ENCODE peak calls at places on chromosomes 7 and 10, in nine cellular contexts. One of them, this sample, is unnamed.
A peak's percentile ranks its signal among the peaks of the same experiment; 100 is the strongest.

GRCh38 chr10:110657968-110658691 is 14.0 kb downstream of the RBM20 start:
- DNase-seq in fibroblast of the aortic adventitia: no peak
- DNase-seq in AG09309: no peak
- DNase-seq in PC-3: no peak
- DNase-seq in fibroblast of mammary gland: no peak
- DNase-seq in MG63: no peak
- DNase-seq in neural progenitor cell: no peak
- DNase-seq in BJ: no peak
- DNase-seq in fibroblast of lung: no peak
- DNase-seq in this sample: no peak

GRCh38 chr10:113788604-113789083 is 37.2 kb downstream of the PLEKHS1 start:
- DNase-seq in fibroblast of the aortic adventitia: peak; percentile 98
- DNase-seq in AG09309: peak; percentile 91
- DNase-seq in PC-3: peak; percentile 94
- DNase-seq in fibroblast of mammary gland: peak; percentile 99
- DNase-seq in MG63: peak; percentile 82
- DNase-seq in neural progenitor cell: no peak
- DNase-seq in BJ: peak; percentile 85
- DNase-seq in fibroblast of lung: peak; percentile 98
- DNase-seq in this sample: peak; percentile 91

GRCh38 chr7:16695621-16696237 is 49.7 kb downstream of the BZW2 start:
- DNase-seq in fibroblast of the aortic adventitia: peak; percentile 81
- DNase-seq in AG09309: no peak
- DNase-seq in PC-3: peak; percentile 80
- DNase-seq in fibroblast of mammary gland: peak; percentile 76
- DNase-seq in MG63: peak; percentile 3
- DNase-seq in neural progenitor cell: peak; percentile 57
- DNase-seq in BJ: no peak
- DNase-seq in fibroblast of lung: peak; percentile 72
- DNase-seq in this sample: peak; percentile 73

GRCh38 chr7:131123991-131124629 is 203.6 kb upstream of the MKLN1 start:
- DNase-seq in fibroblast of the aortic adventitia: no peak
- DNase-seq in AG09309: no peak
- DNase-seq in PC-3: no peak
- DNase-seq in fibroblast of mammary gland: no peak
- DNase-seq in MG63: no peak
- DNase-seq in neural progenitor cell: no peak
- DNase-seq in BJ: no peak
- DNase-seq in fibroblast of lung: no peak
- DNase-seq in this sample: no peak

GRCh38 chr10:5622186-5622585 is 44.2 kb downstream of the ASB13 start:
- DNase-seq in fibroblast of the aortic adventitia: no peak
- DNase-seq in AG09309: no peak
- DNase-seq in PC-3: no peak
- DNase-seq in fibroblast of mammary gland: no peak
- DNase-seq in MG63: no peak
- DNase-seq in neural progenitor cell: no peak
- DNase-seq in BJ: no peak
- DNase-seq in fibroblast of lung: no peak
- DNase-seq in this sample: no peak

GRCh38 chr10:5511231-5511884 is 12.0 kb upstream of the CALML5 start:
- DNase-seq in fibroblast of the aortic adventitia: no peak
- DNase-seq in AG09309: no peak
- DNase-seq in PC-3: no peak
- DNase-seq in fibroblast of mammary gland: no peak
- DNase-seq in MG63: no peak
- DNase-seq in neural progenitor cell: no peak
- DNase-seq in BJ: no peak
- DNase-seq in fibroblast of lung: no peak
- DNase-seq in this sample: no peak

GRCh38 chr10:93481931-93482834 is at the start of gene MYOF:
- DNase-seq in fibroblast of the aortic adventitia: peak; percentile 95
- DNase-seq in AG09309: no peak
- DNase-seq in PC-3: peak; percentile 88
- DNase-seq in fibroblast of mammary gland: peak; percentile 90
- DNase-seq in MG63: peak; percentile 67
- DNase-seq in neural progenitor cell: peak; percentile 72
- DNase-seq in BJ: peak; percentile 91
- DNase-seq in fibroblast of lung: peak; percentile 93
- DNase-seq in this sample: peak; percentile 91

GRCh38 chr7:18508441-18509427 is 13.2 kb downstream of the HDAC9 start:
- DNase-seq in fibroblast of the aortic adventitia: peak; percentile 96
- DNase-seq in AG09309: peak; percentile 78
- DNase-seq in PC-3: peak; percentile 92
- DNase-seq in fibroblast of mammary gland: peak; percentile 94
- DNase-seq in MG63: peak; percentile 27
- DNase-seq in neural progenitor cell: peak; percentile 21
- DNase-seq in BJ: peak; percentile 85
- DNase-seq in fibroblast of lung: peak; percentile 68
- DNase-seq in this sample: peak; percentile 65

GRCh38 chr7:76011437-76011836 is 17.0 kb upstream of the TMEM120A start:
- DNase-seq in fibroblast of the aortic adventitia: peak; percentile 93
- DNase-seq in AG09309: no peak
- DNase-seq in PC-3: no peak
- DNase-seq in fibroblast of mammary gland: peak; percentile 71
- DNase-seq in MG63: peak; percentile 24
- DNase-seq in neural progenitor cell: no peak
- DNase-seq in BJ: peak; percentile 45
- DNase-seq in fibroblast of lung: peak; percentile 93
- DNase-seq in this sample: peak; percentile 96

GRCh38 chr10:72263613-72264241 is 10.0 kb upstream of the DDIT4 start:
- DNase-seq in fibroblast of the aortic adventitia: no peak
- DNase-seq in AG09309: no peak
- DNase-seq in PC-3: peak; percentile 73
- DNase-seq in fibroblast of mammary gland: no peak
- DNase-seq in MG63: no peak
- DNase-seq in neural progenitor cell: no peak
- DNase-seq in BJ: no peak
- DNase-seq in fibroblast of lung: no peak
- DNase-seq in this sample: peak; percentile 43

GRCh38 chr10:87767253-87767652 is 50.8 kb downstream of the ATAD1 start:
- DNase-seq in fibroblast of the aortic adventitia: no peak
- DNase-seq in AG09309: no peak
- DNase-seq in PC-3: peak; percentile 46
- DNase-seq in fibroblast of mammary gland: no peak
- DNase-seq in MG63: no peak
- DNase-seq in neural progenitor cell: no peak
- DNase-seq in BJ: no peak
- DNase-seq in fibroblast of lung: no peak
- DNase-seq in this sample: no peak

GRCh38 chr10:132336064-132336746 is 4.2 kb downstream of the LRRC27 start:
- DNase-seq in fibroblast of the aortic adventitia: peak; percentile 26
- DNase-seq in AG09309: no peak
- DNase-seq in PC-3: no peak
- DNase-seq in fibroblast of mammary gland: no peak
- DNase-seq in MG63: no peak
- DNase-seq in neural progenitor cell: no peak
- DNase-seq in BJ: no peak
- DNase-seq in fibroblast of lung: no peak
- DNase-seq in this sample: peak; percentile 75

GRCh38 chr10:27542812-27543211 is 38.7 kb downstream of the RAB18 start:
- DNase-seq in fibroblast of the aortic adventitia: peak; percentile 46
- DNase-seq in AG09309: peak; percentile 17
- DNase-seq in PC-3: no peak
- DNase-seq in fibroblast of mammary gland: peak; percentile 64
- DNase-seq in MG63: peak; percentile 62
- DNase-seq in neural progenitor cell: no peak
- DNase-seq in BJ: peak; percentile 5
- DNase-seq in fibroblast of lung: peak; percentile 60
- DNase-seq in this sample: peak; percentile 66

GRCh38 chr10:113071446-113071845 is 121.4 kb downstream of the TCF7L2 start:
- DNase-seq in fibroblast of the aortic adventitia: peak; percentile 77
- DNase-seq in AG09309: no peak
- DNase-seq in PC-3: no peak
- DNase-seq in fibroblast of mammary gland: no peak
- DNase-seq in MG63: peak; percentile 46
- DNase-seq in neural progenitor cell: no peak
- DNase-seq in BJ: no peak
- DNase-seq in fibroblast of lung: no peak
- DNase-seq in this sample: no peak

GRCh38 chr7:139855498-139856270 is 26.6 kb downstream of the TBXAS1 start:
- DNase-seq in fibroblast of the aortic adventitia: no peak
- DNase-seq in AG09309: no peak
- DNase-seq in PC-3: no peak
- DNase-seq in fibroblast of mammary gland: no peak
- DNase-seq in MG63: no peak
- DNase-seq in neural progenitor cell: no peak
- DNase-seq in BJ: no peak
- DNase-seq in fibroblast of lung: no peak
- DNase-seq in this sample: no peak
- H3K4me3 ChIP-seq in fibroblast of the aortic adventitia: no peak overlapping the region
- H3K4me3 ChIP-seq in AG09309: no peak overlapping the region
- H3K4me3 ChIP-seq in PC-3: no peak overlapping the region
- H3K4me3 ChIP-seq in fibroblast of mammary gland: no peak overlapping the region
- H3K4me3 ChIP-seq in MG63: no peak overlapping the region
- H3K4me3 ChIP-seq in neural progenitor cell: no peak overlapping the region
- H3K4me3 ChIP-seq in BJ: no peak overlapping the region
- H3K4me3 ChIP-seq in fibroblast of lung: no peak overlapping the region
- H3K4me3 ChIP-seq in this sample: no peak overlapping the region

GRCh38 chr7:106770191-106770590 is 94.9 kb upstream of the PIK3CG start:
- DNase-seq in fibroblast of the aortic adventitia: peak; percentile 84
- DNase-seq in AG09309: peak; percentile 59
- DNase-seq in PC-3: peak; percentile 91
- DNase-seq in fibroblast of mammary gland: peak; percentile 86
- DNase-seq in MG63: peak; percentile 43
- DNase-seq in neural progenitor cell: no peak
- DNase-seq in BJ: peak; percentile 66
- DNase-seq in fibroblast of lung: peak; percentile 76
- DNase-seq in this sample: peak; percentile 81

GRCh38 chr7:106766551-106766950 is 98.5 kb upstream of the PIK3CG start:
- DNase-seq in fibroblast of the aortic adventitia: no peak
- DNase-seq in AG09309: no peak
- DNase-seq in PC-3: no peak
- DNase-seq in fibroblast of mammary gland: no peak
- DNase-seq in MG63: no peak
- DNase-seq in neural progenitor cell: no peak
- DNase-seq in BJ: no peak
- DNase-seq in fibroblast of lung: no peak
- DNase-seq in this sample: peak; percentile 37

GRCh38 chr7:106767498-106768323 is 97.4 kb upstream of the PIK3CG start:
- DNase-seq in fibroblast of the aortic adventitia: peak; percentile 60
- DNase-seq in AG09309: no peak
- DNase-seq in PC-3: no peak
- DNase-seq in fibroblast of mammary gland: peak; percentile 52
- DNase-seq in MG63: no peak
- DNase-seq in neural progenitor cell: no peak
- DNase-seq in BJ: no peak
- DNase-seq in fibroblast of lung: peak; percentile 89
- DNase-seq in this sample: peak; percentile 86

GRCh38 chr7:106767073-106767472 is 98.0 kb upstream of the PIK3CG start:
- DNase-seq in fibroblast of the aortic adventitia: no peak
- DNase-seq in AG09309: no peak
- DNase-seq in PC-3: no peak
- DNase-seq in fibroblast of mammary gland: peak; percentile 16
- DNase-seq in MG63: no peak
- DNase-seq in neural progenitor cell: no peak
- DNase-seq in BJ: no peak
- DNase-seq in fibroblast of lung: peak; percentile 28
- DNase-seq in this sample: peak; percentile 78

GRCh38 chr7:106768324-106768751 is 96.7 kb upstream of the PIK3CG start:
- DNase-seq in fibroblast of the aortic adventitia: no peak
- DNase-seq in AG09309: no peak
- DNase-seq in PC-3: no peak
- DNase-seq in fibroblast of mammary gland: peak; percentile 36
- DNase-seq in MG63: peak; percentile 12
- DNase-seq in neural progenitor cell: no peak
- DNase-seq in BJ: no peak
- DNase-seq in fibroblast of lung: no peak
- DNase-seq in this sample: no peak
- H3K4me3 ChIP-seq in fibroblast of the aortic adventitia: peak overlapping the region; percentile 6
- H3K4me3 ChIP-seq in AG09309: peak overlapping the region; percentile 2
- H3K4me3 ChIP-seq in PC-3: no peak overlapping the region
- H3K4me3 ChIP-seq in fibroblast of mammary gland: no peak overlapping the region
- H3K4me3 ChIP-seq in MG63: peak overlapping the region; percentile 31
- H3K4me3 ChIP-seq in neural progenitor cell: no peak overlapping the region
- H3K4me3 ChIP-seq in BJ: no peak overlapping the region
- H3K4me3 ChIP-seq in fibroblast of lung: peak overlapping the region; percentile 2
- H3K4me3 ChIP-seq in this sample: peak overlapping the region; percentile 33

GRCh38 chr7:105003275-105003674 is 10.7 kb upstream of the KMT2E start:
- DNase-seq in fibroblast of the aortic adventitia: peak; percentile 91
- DNase-seq in AG09309: peak; percentile 43
- DNase-seq in PC-3: peak; percentile 63
- DNase-seq in fibroblast of mammary gland: peak; percentile 89
- DNase-seq in MG63: peak; percentile 79
- DNase-seq in neural progenitor cell: no peak
- DNase-seq in BJ: no peak
- DNase-seq in fibroblast of lung: peak; percentile 77
- DNase-seq in this sample: peak; percentile 75
- H3K4me3 ChIP-seq in fibroblast of the aortic adventitia: peak overlapping the region; percentile 29
- H3K4me3 ChIP-seq in AG09309: peak overlapping the region; percentile 13
- H3K4me3 ChIP-seq in PC-3: peak overlapping the region; percentile 25
- H3K4me3 ChIP-seq in fibroblast of mammary gland: peak overlapping the region; percentile 10
- H3K4me3 ChIP-seq in MG63: peak overlapping the region; percentile 17
- H3K4me3 ChIP-seq in neural progenitor cell: no peak overlapping the region
- H3K4me3 ChIP-seq in BJ: no peak overlapping the region
- H3K4me3 ChIP-seq in fibroblast of lung: peak overlapping the region; percentile 7
- H3K4me3 ChIP-seq in this sample: peak overlapping the region; percentile 22

DNA sequence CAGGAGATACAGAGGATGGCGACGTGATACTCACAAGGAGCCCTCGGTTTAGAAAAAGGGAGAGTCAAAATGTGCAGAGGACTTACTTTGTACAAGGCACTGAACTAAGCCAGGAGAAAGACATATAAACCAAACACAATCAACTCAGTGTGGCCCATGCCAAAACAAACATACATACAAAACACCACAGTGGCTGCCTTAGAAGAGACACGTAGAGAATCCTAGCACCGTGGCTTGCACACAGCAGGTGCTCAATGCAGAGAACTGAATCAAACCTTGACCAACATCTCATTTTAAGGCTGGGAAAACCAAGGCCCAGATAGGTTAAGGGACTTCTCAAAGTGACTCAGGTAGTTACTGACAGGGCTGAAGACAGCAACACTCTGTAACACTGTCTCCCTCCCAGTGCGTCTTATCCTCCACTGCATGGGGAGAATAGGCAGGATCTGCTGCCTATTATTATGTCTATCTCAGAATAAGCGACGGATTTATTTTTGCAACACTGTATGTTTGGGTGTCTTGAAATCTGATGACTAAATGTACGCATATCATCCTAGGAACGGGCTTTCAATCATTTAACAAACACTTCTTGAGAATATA is 11.0 kb downstream of the SORBS1 start:
- DNase-seq in fibroblast of the aortic adventitia: no peak
- DNase-seq in AG09309: no peak
- DNase-seq in PC-3: peak; percentile 4
- DNase-seq in fibroblast of mammary gland: no peak
- DNase-seq in MG63: no peak
- DNase-seq in neural progenitor cell: no peak
- DNase-seq in BJ: no peak
- DNase-seq in fibroblast of lung: no peak
- DNase-seq in this sample: no peak
- H3K4me3 ChIP-seq in fibroblast of the aortic adventitia: no peak overlapping the region
- H3K4me3 ChIP-seq in AG09309: no peak overlapping the region
- H3K4me3 ChIP-seq in PC-3: no peak overlapping the region
- H3K4me3 ChIP-seq in fibroblast of mammary gland: no peak overlapping the region
- H3K4me3 ChIP-seq in MG63: no peak overlapping the region
- H3K4me3 ChIP-seq in neural progenitor cell: no peak overlapping the region
- H3K4me3 ChIP-seq in BJ: no peak overlapping the region
- H3K4me3 ChIP-seq in fibroblast of lung: no peak overlapping the region
- H3K4me3 ChIP-seq in this sample: no peak overlapping the region

GRCh38 chr7:27179503-27180430 is 5.3 kb downstream of the HOXA11 start:
- DNase-seq in fibroblast of the aortic adventitia: peak; percentile 52
- DNase-seq in AG09309: no peak
- DNase-seq in PC-3: peak; percentile 90
- DNase-seq in fibroblast of mammary gland: peak; percentile 69
- DNase-seq in MG63: peak; percentile 81
- DNase-seq in neural progenitor cell: peak; percentile 62
- DNase-seq in BJ: peak; percentile 68
- DNase-seq in fibroblast of lung: peak; percentile 56
- DNase-seq in this sample: peak; percentile 93
- H3K4me3 ChIP-seq in fibroblast of the aortic adventitia: peak overlapping the region; percentile 17
- H3K4me3 ChIP-seq in AG09309: peak overlapping the region; percentile 87
- H3K4me3 ChIP-seq in PC-3: peak overlapping the region; percentile 84
- H3K4me3 ChIP-seq in fibroblast of mammary gland: peak overlapping the region; percentile 29
- H3K4me3 ChIP-seq in MG63: peak overlapping the region; percentile 51
- H3K4me3 ChIP-seq in neural progenitor cell: no peak overlapping the region
- H3K4me3 ChIP-seq in BJ: peak overlapping the region; percentile 72
- H3K4me3 ChIP-seq in fibroblast of lung: no peak overlapping the region
- H3K4me3 ChIP-seq in this sample: peak overlapping the region; percentile 67